ENCODE peak calls at places on chromosome 16, in five cellular contexts. Z, R, X, N and Q are unnamed samples.

GRCh38 chr16:57413301-57413730 is 8.7 kb downstream of the CCL17 start:
- DNase-seq in Z (no peak), R (no peak), X (no peak), N (no peak), Q (no peak)

GRCh38 chr16:21656795-21657768 is 4.7 kb upstream of the IGSF6 start:
- DNase-seq in Z (peak), R (peak), X (peak), N (no peak), Q (peak)

GRCh38 chr16:11535494-11535893 is 51.2 kb downstream of the LITAF start:
- DNase-seq in Z (peak), R (no peak), X (no peak), N (no peak), Q (no peak)

GRCh38 chr16:2474877-2475412 is at the start of gene TBC1D24:
- DNase-seq in Z (peak), R (peak), X (peak), N (peak), Q (peak)

GRCh38 chr16:78705694-78706093 is 606.2 kb downstream of the WWOX start:
- DNase-seq in Z (peak), R (peak), X (no peak), N (no peak), Q (no peak)

GRCh38 chr16:51487880-51488279 is 336.8 kb upstream of the SALL1 start:
- DNase-seq in Z (no peak), R (no peak), X (no peak), N (no peak), Q (no peak)

GRCh38 chr16:397736-398332 is 835 bp downstream of the NME4 start:
- DNase-seq in Z (no peak), R (peak), X (no peak), N (no peak), Q (peak)

GRCh38 chr16:57959804-57960203 is 11.1 kb downstream of the CNGB1 start:
- DNase-seq in Z (no peak), R (no peak), X (no peak), N (no peak), Q (no peak)

GRCh38 chr16:48542020-48542473 is 67.9 kb downstream of the N4BP1 start:
- DNase-seq in Z (peak), R (peak), X (peak), N (no peak), Q (no peak)

GRCh38 chr16:84925773-84926372 is 85.5 kb downstream of the ZDHHC7 start:
- DNase-seq in Z (no peak), R (no peak), X (no peak), N (no peak), Q (no peak)

GRCh38 chr16:65414284-65414984 is 292.6 kb upstream of the CDH11 start:
- DNase-seq in Z (no peak), R (peak), X (no peak), N (no peak), Q (no peak)

GRCh38 chr16:88539261-88539651 is 30.9 kb upstream of the ZC3H18 start:
- DNase-seq in Z (no peak), R (no peak), X (no peak), N (no peak), Q (no peak)

GRCh38 chr16:88478115-88478514 is 25.0 kb downstream of the ZFPM1 start:
- DNase-seq in Z (no peak), R (no peak), X (no peak), N (no peak), Q (no peak)

GRCh38 chr16:86220552-86220951 is 289.8 kb upstream of the FOXF1 start:
- DNase-seq in Z (no peak), R (no peak), X (no peak), N (no peak), Q (no peak)

GRCh38 chr16:65760874-65761273 is 605.6 kb upstream of the CDH5 start:
- DNase-seq in Z (no peak), R (no peak), X (no peak), N (no peak), Q (no peak)

GRCh38 chr16:64356267-64356666 is 765.6 kb downstream of the CDH11 start:
- DNase-seq in Z (no peak), R (no peak), X (no peak), N (no peak), Q (no peak)

GRCh38 chr16:12366313-12366712 is 389.8 kb downstream of the SNX29 start:
- DNase-seq in Z (no peak), R (no peak), X (no peak), N (no peak), Q (no peak)